ENCODE peak calls at places on chromosomes 4 and X, in ten cellular contexts. U is AG08395; B is activated CD8-positive, alpha-beta memory T cell treated with anti-CD3 and anti-CD28 coated beads for 48 hours; F is NCI-H748 treated with DMSO at 0.1 percent for 48 hours; Y is activated T-cell treated with anti-CD3 and anti-CD28 coated beads for 48 hours; W is effector memory CD8-positive, alpha-beta T cell; N is psoas muscle; H is HT1080; Z is effector memory CD4-positive, alpha-beta T cell; Q is NCI-H2081. C is an unnamed sample.

GRCh38 chrX:137119049-137119448 is 85.3 kb upstream of the GPR101 start:
- DNase-seq in U (no peak), B (no peak), F (no peak), Y (no peak), W (no peak), N (no peak), H (no peak), Z (no peak), Q (no peak), C (no peak)

GRCh38 chrX:155266446-155266845 is 2.2 kb upstream of the RAB39B start:
- DNase-seq in U (no peak), B (no peak), F (no peak), Y (no peak), W (no peak), N (no peak), H (no peak), Z (no peak), Q (no peak), C (no peak)

GRCh38 chrX:16573781-16574180 is 76.2 kb upstream of the S100G start:
- DNase-seq in U (peak), B (no peak), F (no peak), Y (no peak), W (no peak), N (no peak), H (peak), Z (no peak), Q (no peak), C (no peak)

GRCh38 chr4:152983774-152984411 is 47.8 kb downstream of the FHDC1 start:
- DNase-seq in U (peak), B (no peak), F (no peak), Y (no peak), W (no peak), N (no peak), H (peak), Z (no peak), Q (no peak), C (no peak)

GRCh38 chrX:57406149-57406548 is 119.6 kb downstream of the FAAH2 start:
- DNase-seq in U (no peak), B (no peak), F (no peak), Y (no peak), W (no peak), N (no peak), H (no peak), Z (no peak), Q (no peak), C (no peak)

GRCh38 chr4:164623099-164623498 is 130.8 kb upstream of the SMIM31 start:
- DNase-seq in U (no peak), B (no peak), F (no peak), Y (no peak), W (no peak), N (peak), H (no peak), Z (no peak), Q (no peak), C (no peak)

GRCh38 chr4:150217192-150217591 is 138.9 kb downstream of the DCLK2 start:
- DNase-seq in U (peak), B (no peak), F (peak), Y (no peak), W (no peak), N (no peak), H (peak), Z (no peak), Q (no peak), C (no peak)

GRCh38 chrX:154096140-154097002 is 1.1 kb downstream of the MECP2 start:
- DNase-seq in U (peak), B (no peak), F (no peak), Y (no peak), W (no peak), N (no peak), H (no peak), Z (no peak), Q (no peak), C (no peak)

GRCh38 chrX:50920132-50920531 is 9.6 kb downstream of the BMP15 start:
- DNase-seq in U (no peak), B (no peak), F (no peak), Y (no peak), W (no peak), N (no peak), H (peak), Z (no peak), Q (no peak), C (peak)

GRCh38 chr4:165355900-165356300 is 22.9 kb upstream of the CPE start:
- DNase-seq in U (no peak), B (no peak), F (peak), Y (no peak), W (no peak), N (no peak), H (peak), Z (no peak), Q (peak), C (peak)

GRCh38 chr4:41077628-41078027 is 136.7 kb downstream of the APBB2 start:
- DNase-seq in U (no peak), B (no peak), F (no peak), Y (no peak), W (no peak), N (no peak), H (no peak), Z (no peak), Q (no peak), C (no peak)

GRCh38 chr4:89995824-89996223 is 101.2 kb downstream of the MMRN1 start:
- DNase-seq in U (no peak), B (no peak), F (no peak), Y (no peak), W (no peak), N (no peak), H (no peak), Z (no peak), Q (no peak), C (no peak)

GRCh38 chr4:26267087-26267486 is 53.7 kb upstream of the RBPJ start:
- DNase-seq in U (peak), B (no peak), F (no peak), Y (no peak), W (no peak), N (peak), H (no peak), Z (no peak), Q (no peak), C (no peak)

GRCh38 chr4:91631335-91631734 is 672.4 kb upstream of the GRID2 start:
- DNase-seq in U (no peak), B (no peak), F (no peak), Y (no peak), W (no peak), N (no peak), H (no peak), Z (no peak), Q (no peak), C (no peak)

GRCh38 chrX:14777484-14777883 is 95.4 kb downstream of the FANCB start:
- DNase-seq in U (peak), B (no peak), F (no peak), Y (no peak), W (no peak), N (no peak), H (peak), Z (no peak), Q (no peak), C (no peak)

GRCh38 chr4:8204576-8205227 is 5.6 kb downstream of the SH3TC1 start:
- DNase-seq in U (no peak), B (no peak), F (no peak), Y (no peak), W (no peak), N (no peak), H (no peak), Z (no peak), Q (no peak), C (no peak)

GRCh38 chrX:123626962-123627361 is 105.9 kb downstream of the THOC2 start:
- DNase-seq in U (peak), B (no peak), F (no peak), Y (no peak), W (no peak), N (no peak), H (peak), Z (no peak), Q (no peak), C (no peak)

GRCh38 chr4:53905935-53906377 is 158.4 kb downstream of the CHIC2 start:
- DNase-seq in U (peak), B (no peak), F (peak), Y (no peak), W (no peak), N (peak), H (peak), Z (no peak), Q (no peak), C (no peak)

GRCh38 chr4:4575284-4576211 is 33.7 kb upstream of the STX18 start:
- DNase-seq in U (peak), B (peak), F (no peak), Y (peak), W (peak), N (peak), H (no peak), Z (peak), Q (no peak), C (peak)

GRCh38 chr4:106530034-106530361 is 161.4 kb upstream of the GIMD1 start:
- DNase-seq in U (no peak), B (no peak), F (no peak), Y (no peak), W (no peak), N (no peak), H (no peak), Z (no peak), Q (no peak), C (no peak)

GRCh38 chrX:150508461-150509367 is 59.7 kb upstream of the MTM1 start:
- DNase-seq in U (peak), B (no peak), F (no peak), Y (no peak), W (no peak), N (peak), H (no peak), Z (no peak), Q (no peak), C (no peak)

GRCh38 chrX:73758253-73758652 is 195.3 kb downstream of the CHIC1 start:
- DNase-seq in U (no peak), B (no peak), F (no peak), Y (no peak), W (no peak), N (no peak), H (peak), Z (no peak), Q (no peak), C (no peak)

GRCh38 chr4:6342530-6343293 is 73.1 kb downstream of the WFS1 start:
- DNase-seq in U (no peak), B (no peak), F (peak), Y (no peak), W (no peak), N (no peak), H (no peak), Z (no peak), Q (peak), C (no peak)

GRCh38 chr4:53855886-53856260 is 208.5 kb downstream of the CHIC2 start:
- DNase-seq in U (peak), B (no peak), F (no peak), Y (no peak), W (no peak), N (no peak), H (peak), Z (no peak), Q (no peak), C (no peak)

GRCh38 chr4:4395849-4396627 is 9.1 kb downstream of the NSG1 start:
- DNase-seq in U (no peak), B (no peak), F (no peak), Y (no peak), W (no peak), N (peak), H (no peak), Z (no peak), Q (no peak), C (no peak)

GRCh38 chr4:53557601-53558000 is 33.7 kb downstream of the LNX1 start:
- DNase-seq in U (peak), B (no peak), F (no peak), Y (no peak), W (no peak), N (no peak), H (no peak), Z (no peak), Q (no peak), C (no peak)

GRCh38 chrX:41561045-41561444 is 113.9 kb downstream of the NYX start:
- DNase-seq in U (peak), B (no peak), F (no peak), Y (peak), W (peak), N (no peak), H (peak), Z (peak), Q (no peak), C (no peak)